ENCODE peak calls at places on chromosomes 4 and X, in seven cellular contexts. F is lower lobe of right lung, G is fibroblast of villous mesenchyme, X is retinal pigment epithelial cell, B is psoas muscle, C is HepG2, L is GM13977. S is an unnamed sample.

GRCh38 chrX:85698921-85699320 is 319.5 kb upstream of the POF1B start:
- DNase-seq in G (no peak), X (no peak), F (no peak), B (no peak), C (no peak), L (no peak), S (no peak)

GRCh38 chr4:53781614-53782467 is 190.6 kb upstream of the LNX1 start:
- DNase-seq in C (peak; percentile 66), X (no peak), B (no peak), F (no peak), G (peak; percentile 47), L (no peak), S (no peak)

GRCh38 chr4:12548678-12549077 is 935.5 kb downstream of the RAB28 start:
- DNase-seq in B (no peak), X (no peak), G (no peak), L (no peak), C (no peak), F (no peak), S (no peak)

GRCh38 chr4:35934370-35934981 is 309.8 kb downstream of the ARAP2 start:
- DNase-seq in L (no peak), C (peak; percentile 7), B (no peak), G (peak; percentile 28), F (no peak), X (no peak), S (no peak)

GRCh38 chr4:118772149-118773081 is 63.5 kb downstream of the SEC24D start:
- DNase-seq in F (no peak), L (peak; percentile 33), B (no peak), G (peak; percentile 66), C (peak; percentile 18), X (no peak), S (no peak)

GRCh38 chr4:93448691-93449293 is 379.8 kb upstream of the ATOH1 start:
- DNase-seq in C (no peak), F (no peak), L (no peak), B (no peak), X (no peak), G (no peak), S (no peak)

GRCh38 chr4:127732623-127733199 is 2.5 kb downstream of the SLC25A31 start:
- DNase-seq in L (peak; percentile 77), X (peak; percentile 25), G (peak; percentile 49), C (peak; percentile 35), F (no peak), B (no peak), S (no peak)

GRCh38 chrX:132184871-132185270 is 34.4 kb downstream of the RAP2C start:
- DNase-seq in B (no peak), X (no peak), F (no peak), L (no peak), C (no peak), G (no peak), S (no peak)

GRCh38 chr4:165383757-165384156 is 4.9 kb downstream of the CPE start:
- DNase-seq in L (no peak), G (no peak), B (no peak), C (no peak), X (no peak), F (no peak), S (no peak)

GRCh38 chr4:183987529-183987946 is 82.4 kb downstream of the STOX2 start:
- DNase-seq in G (peak; percentile 76), F (peak; percentile 69), B (peak; percentile 86), C (no peak), X (peak; percentile 72), L (no peak), S (no peak)

GRCh38 chr4:1330761-1331590 is 16.0 kb upstream of the UVSSA start:
- DNase-seq in B (no peak), L (no peak), X (no peak), F (no peak), C (no peak), G (no peak), S (peak; percentile 82)

GRCh38 chr4:132614682-132615081 is 534.4 kb upstream of the PCDH10 start:
- DNase-seq in F (no peak), G (peak; percentile 4), X (no peak), L (no peak), B (no peak), C (no peak), S (no peak)

DNA sequence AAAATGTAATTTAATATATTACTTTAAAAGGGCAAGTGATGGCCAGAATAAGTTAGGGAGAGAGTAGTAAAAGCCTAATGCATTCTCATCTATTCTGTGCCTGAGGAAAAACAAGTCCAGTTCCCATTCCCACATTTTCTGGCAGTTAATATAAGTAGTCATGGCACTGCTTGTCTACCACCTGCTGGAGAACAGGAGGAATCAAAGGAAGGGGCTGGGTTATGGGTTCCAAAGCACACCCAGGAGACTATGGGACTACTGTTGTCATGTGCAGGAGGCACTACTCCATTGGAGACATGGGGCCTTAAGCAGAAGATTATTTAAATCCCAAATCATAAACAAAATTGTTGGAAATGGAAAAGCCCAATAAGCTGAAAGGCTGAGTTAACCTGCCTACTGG is 2618.6 kb downstream of the ARAP2 start:
- DNase-seq in F (no peak), X (no peak), B (no peak), G (no peak), L (no peak), C (no peak), S (no peak)
- TF ChIP-seq CTCF in F (no peak), X (peak; percentile 38), B (no peak), G (peak; percentile 9), L (no peak), C (no peak), S (no peak)

DNA sequence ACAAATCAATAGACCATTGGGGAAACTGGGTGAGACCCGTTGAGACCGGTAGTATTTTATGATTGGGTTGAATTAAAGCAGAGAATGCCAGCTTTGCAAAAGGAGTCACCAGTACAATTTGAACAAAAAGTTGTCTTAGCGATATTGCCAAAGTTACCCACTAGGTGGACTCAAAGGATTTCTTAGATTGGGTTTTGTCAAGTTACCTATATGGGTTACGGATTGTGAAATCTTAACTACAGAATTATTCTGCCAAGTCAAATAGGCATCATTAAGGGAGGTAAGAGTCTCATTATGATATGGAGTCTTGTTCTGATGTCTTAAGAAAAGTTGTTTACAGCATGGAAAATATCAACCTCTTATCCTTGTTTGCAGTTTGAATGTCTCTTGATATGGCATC is 15.0 kb upstream of the CT47A1 start:
- DNase-seq in L (peak; percentile 12), B (no peak), G (peak; percentile 7), X (no peak), C (peak; percentile 30), F (no peak), S (no peak)
- TF ChIP-seq CTCF in L (peak; percentile 21), B (no peak), G (peak; percentile 19), X (peak; percentile 43), C (peak; percentile 57), F (no peak), S (no peak)

GRCh38 chrX:29724316-29724715 is 491.0 kb upstream of the MAGEB2 start:
- DNase-seq in B (no peak), G (no peak), C (no peak), X (no peak), F (no peak), L (no peak), S (no peak)
- TF ChIP-seq CTCF in B (no peak), G (no peak), C (no peak), X (no peak), F (no peak), L (no peak), S (no peak)

DNA sequence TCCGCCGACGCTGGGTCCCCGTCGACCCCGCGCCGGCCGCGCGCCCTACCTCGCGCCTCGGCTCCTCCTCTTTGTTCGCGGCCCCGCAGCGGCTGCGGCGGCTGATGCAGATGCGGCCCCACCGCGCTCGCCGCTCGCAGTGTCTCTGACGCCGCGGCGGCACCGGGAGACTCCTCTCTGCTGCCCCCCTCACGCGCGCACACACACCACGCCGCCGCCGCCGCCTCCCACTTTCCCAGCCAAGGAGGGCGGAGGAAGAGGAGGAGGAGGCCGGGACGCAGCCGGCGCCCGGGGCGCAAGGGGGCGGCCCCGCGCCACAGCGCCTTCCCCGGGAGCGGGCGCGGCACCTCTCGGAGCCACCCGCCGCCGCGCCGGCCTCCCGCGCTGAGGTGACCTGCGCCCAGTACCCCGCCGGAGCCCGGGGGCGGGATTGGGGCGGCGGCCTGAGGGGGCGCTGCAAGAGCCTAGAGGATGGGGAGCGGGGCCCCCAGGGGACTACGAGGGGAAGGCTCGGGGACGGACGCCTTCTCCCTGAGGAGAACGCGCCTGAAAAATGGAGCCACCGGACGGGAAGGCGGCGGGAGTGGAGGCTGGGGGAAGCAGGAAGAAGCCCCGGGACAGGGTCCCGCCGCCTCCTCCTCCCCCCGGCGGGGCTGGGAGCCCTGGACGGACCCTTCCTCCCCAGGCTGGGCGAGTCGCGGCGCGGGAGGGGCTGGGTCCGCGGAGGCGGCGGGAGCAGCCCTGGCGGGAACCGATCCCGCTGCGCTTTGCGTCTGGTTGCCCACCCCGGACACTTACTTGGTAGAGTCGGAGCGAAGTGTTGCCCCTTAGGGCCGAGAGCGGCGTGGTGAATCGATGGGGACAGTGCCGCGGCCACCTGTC is at the start of gene SH3RF1:
- DNase-seq in G (peak; percentile 94), L (peak; percentile 86), X (no peak), B (peak; percentile 94), C (peak; percentile 38), F (peak; percentile 90), S (peak; percentile 33)
- TF ChIP-seq CTCF in G (peak; percentile 10), L (peak; percentile 41), X (peak; percentile 19), B (peak; percentile 44), C (peak; percentile 48), F (peak; percentile 34), S (no peak)

GRCh38 chrX:120087289-120088017 is 10.0 kb upstream of the RHOXF2B start:
- DNase-seq in C (no peak), F (no peak), L (no peak), B (no peak), X (no peak), G (no peak), S (peak; percentile 1)

GRCh38 chrX:120090208-120090607 is 12.7 kb upstream of the RHOXF2B start:
- DNase-seq in C (peak; percentile 0), X (no peak), G (no peak), F (no peak), L (no peak), B (no peak), S (no peak)
- TF ChIP-seq CTCF in C (no peak), X (no peak), G (no peak), F (no peak), L (peak; percentile 17), B (no peak), S (no peak)

GRCh38 chrX:103776586-103776985 is at the start of gene PLP1:
- DNase-seq in L (no peak), C (no peak), B (no peak), F (no peak), X (no peak), G (no peak), S (no peak)

GRCh38 chrX:103773445-103773844 is 3.2 kb upstream of the PLP1 start:
- DNase-seq in L (no peak), F (no peak), B (no peak), G (no peak), C (no peak), X (no peak), S (no peak)

GRCh38 chrX:103779156-103779555 is 2.5 kb downstream of the PLP1 start:
- DNase-seq in F (no peak), B (no peak), L (no peak), G (no peak), X (no peak), C (no peak), S (no peak)

GRCh38 chrX:103774070-103774642 is 2.5 kb upstream of the PLP1 start:
- DNase-seq in C (peak; percentile 1), X (no peak), L (no peak), F (no peak), B (no peak), G (peak; percentile 17), S (no peak)
- TF ChIP-seq CTCF in C (peak; percentile 9), X (peak; percentile 64), L (no peak), F (peak; percentile 19), B (peak; percentile 40), G (peak; percentile 32), S (peak; percentile 15)

GRCh38 chr4:34720563-34720962 is 1523.8 kb downstream of the ARAP2 start:
- DNase-seq in F (no peak), G (peak; percentile 54), B (no peak), X (no peak), L (no peak), C (peak; percentile 17), S (no peak)
- TF ChIP-seq CTCF in F (peak; percentile 38), G (peak; percentile 49), B (peak; percentile 47), X (peak; percentile 71), L (peak; percentile 47), C (peak; percentile 40), S (no peak)

S was measured in activated CD8-positive, alpha-beta T cell treated with anti-CD3 and anti-CD28 coated beads for 36 hours.